ENCODE peak calls at places on chromosome 21, in ten cellular contexts. X, T, A, P, Q, F, R, B, U and C are unnamed samples.

GRCh38 chr21:33069994-33070811 is at the start of gene OLIG1:
- DNase-seq in X (peak), T (peak), A (no peak), P (peak), Q (no peak), F (no peak), R (no peak), B (peak), U (peak), C (no peak)

GRCh38 chr21:33762798-33763572 is 120.7 kb downstream of the ITSN1 start:
- DNase-seq in X (peak), T (peak), A (peak), P (no peak), Q (no peak), F (no peak), R (no peak), B (no peak), U (no peak), C (no peak)

GRCh38 chr21:14308234-14308633 is 74.7 kb downstream of the HSPA13 start:
- DNase-seq in X (no peak), T (no peak), A (no peak), P (no peak), Q (no peak), F (no peak), R (no peak), B (no peak), U (no peak), C (no peak)

GRCh38 chr21:25963186-25963585 is 207.4 kb downstream of the APP start:
- DNase-seq in X (peak), T (peak), A (peak), P (peak), Q (no peak), F (no peak), R (no peak), B (peak), U (peak), C (peak)

GRCh38 chr21:34881894-34882371 is 167.2 kb downstream of the RUNX1 start:
- DNase-seq in X (peak), T (peak), A (no peak), P (no peak), Q (no peak), F (no peak), R (no peak), B (no peak), U (peak), C (no peak)

GRCh38 chr21:46604975-46605758 is at the start of gene S100B:
- DNase-seq in X (no peak), T (peak), A (no peak), P (peak), Q (no peak), F (peak), R (no peak), B (no peak), U (no peak), C (no peak)

GRCh38 chr21:31503939-31504338 is 155.6 kb upstream of the SOD1 start:
- DNase-seq in X (no peak), T (no peak), A (no peak), P (no peak), Q (no peak), F (peak), R (no peak), B (peak), U (no peak), C (no peak)

GRCh38 chr21:40562603-40563002 is 284.4 kb downstream of the DSCAM start:
- DNase-seq in X (no peak), T (no peak), A (no peak), P (no peak), Q (no peak), F (no peak), R (no peak), B (no peak), U (no peak), C (no peak)

GRCh38 chr21:27953328-27954045 is 986.6 kb upstream of the ADAMTS5 start:
- DNase-seq in X (no peak), T (peak), A (no peak), P (no peak), Q (no peak), F (no peak), R (no peak), B (no peak), U (no peak), C (no peak)

GRCh38 chr21:36079671-36080070 is 9.8 kb downstream of the CBR1 start:
- DNase-seq in X (no peak), T (no peak), A (no peak), P (no peak), Q (no peak), F (no peak), R (no peak), B (no peak), U (no peak), C (no peak)

GRCh38 chr21:35850542-35851103 is 209.7 kb downstream of the SETD4 start:
- DNase-seq in X (no peak), T (no peak), A (no peak), P (no peak), Q (no peak), F (no peak), R (no peak), B (no peak), U (no peak), C (no peak)

GRCh38 chr21:17775431-17776126 is 43.6 kb downstream of the C21orf91 start:
- DNase-seq in X (no peak), T (no peak), A (no peak), P (no peak), Q (peak), F (no peak), R (peak), B (no peak), U (no peak), C (no peak)

GRCh38 chr21:27329255-27329851 is 362.5 kb upstream of the ADAMTS5 start:
- DNase-seq in X (peak), T (no peak), A (no peak), P (no peak), Q (no peak), F (no peak), R (no peak), B (no peak), U (no peak), C (peak)

GRCh38 chr21:27079807-27080206 is 112.9 kb upstream of the ADAMTS5 start:
- DNase-seq in X (peak), T (no peak), A (no peak), P (peak), Q (no peak), F (no peak), R (no peak), B (no peak), U (no peak), C (no peak)

GRCh38 chr21:33428669-33429068 is 25.5 kb downstream of the IFNGR2 start:
- DNase-seq in X (no peak), T (no peak), A (peak), P (no peak), Q (no peak), F (peak), R (no peak), B (peak), U (no peak), C (peak)

GRCh38 chr21:46624050-46624449 is 11.4 kb upstream of the PRMT2 start:
- DNase-seq in X (no peak), T (no peak), A (no peak), P (no peak), Q (no peak), F (no peak), R (no peak), B (no peak), U (no peak), C (no peak)

GRCh38 chr21:32682696-32683474 is 44.9 kb downstream of the SYNJ1 start:
- DNase-seq in X (no peak), T (no peak), A (no peak), P (no peak), Q (no peak), F (no peak), R (no peak), B (no peak), U (no peak), C (no peak)

GRCh38 chr21:34537838-34538237 is 25.8 kb upstream of the KCNE1 start:
- DNase-seq in X (peak), T (no peak), A (no peak), P (no peak), Q (no peak), F (no peak), R (no peak), B (no peak), U (no peak), C (no peak)

GRCh38 chr21:14883351-14883750 is 181.4 kb downstream of the NRIP1 start:
- DNase-seq in X (no peak), T (no peak), A (no peak), P (no peak), Q (no peak), F (no peak), R (no peak), B (no peak), U (no peak), C (no peak)

GRCh38 chr21:33897739-33898138 is 17.9 kb downstream of the ATP5PO start:
- DNase-seq in X (peak), T (no peak), A (no peak), P (no peak), Q (no peak), F (no peak), R (no peak), B (no peak), U (no peak), C (no peak)

GRCh38 chr21:18545908-18546307 is 142.3 kb upstream of the TMPRSS15 start:
- DNase-seq in X (no peak), T (peak), A (no peak), P (peak), Q (no peak), F (no peak), R (no peak), B (no peak), U (no peak), C (no peak)

GRCh38 chr21:41188476-41189146 is 20.7 kb downstream of the BACE2 start:
- DNase-seq in X (no peak), T (no peak), A (no peak), P (no peak), Q (no peak), F (no peak), R (no peak), B (no peak), U (no peak), C (no peak)

GRCh38 chr21:35232545-35233176 is 183.6 kb upstream of the RUNX1 start:
- DNase-seq in X (peak), T (peak), A (peak), P (no peak), Q (no peak), F (no peak), R (no peak), B (no peak), U (peak), C (peak)

GRCh38 chr21:34348890-34349519 is 14.8 kb upstream of the KCNE2 start:
- DNase-seq in X (no peak), T (no peak), A (no peak), P (no peak), Q (no peak), F (no peak), R (no peak), B (no peak), U (no peak), C (no peak)

DNA sequence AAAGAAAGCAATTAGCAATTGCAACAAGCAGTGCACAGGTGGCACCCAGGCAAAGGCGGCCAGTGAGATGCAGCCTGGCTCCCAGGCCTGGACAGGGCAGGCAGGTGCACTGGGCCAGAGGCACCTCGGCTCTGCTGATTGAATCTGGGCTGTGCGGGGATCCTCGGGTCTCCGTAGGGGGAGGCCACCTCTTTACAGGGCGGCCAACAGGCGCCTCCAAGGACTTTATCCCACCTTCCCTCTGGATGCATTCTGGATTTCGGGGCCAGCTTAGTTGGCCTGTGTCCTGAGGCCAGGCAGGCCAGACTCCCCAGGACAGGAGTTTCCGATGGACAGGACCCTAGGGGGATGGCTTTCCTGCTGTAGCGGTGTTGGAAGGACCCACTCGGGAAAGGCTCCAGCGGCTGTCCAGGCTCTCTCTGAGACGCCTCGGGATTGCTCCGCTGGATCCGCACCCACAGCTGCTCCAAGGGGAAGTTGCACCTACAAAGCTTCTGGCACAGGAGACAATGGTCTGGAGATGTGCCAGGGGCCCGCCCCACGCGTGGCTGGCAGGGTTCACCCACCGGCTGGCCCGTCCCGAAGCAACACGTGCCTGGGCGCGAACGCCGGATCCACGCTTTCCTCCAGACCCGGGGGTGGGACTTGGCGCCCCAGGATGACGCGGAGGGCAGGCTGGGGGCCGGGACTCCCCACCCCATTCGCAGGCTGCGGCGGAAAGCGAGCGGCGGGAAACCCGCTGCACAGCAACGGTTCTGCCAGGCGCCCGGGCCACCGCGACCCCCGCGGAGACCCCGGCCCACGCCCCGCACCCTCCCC is 810 bp downstream of the SLC19A1 start:
- DNase-seq in X (peak), T (peak), A (peak), P (peak), Q (peak), F (peak), R (peak), B (peak), U (peak), C (peak)
- H3K27ac ChIP-seq in X (no peak), T (no peak), A (no peak), P (peak), Q (peak), F (no peak), R (peak), B (peak), U (peak), C (no peak)

GRCh38 chr21:39349211-39350093 is 564 bp upstream of the HMGN1 start:
- DNase-seq in X (peak), T (peak), A (peak), P (peak), Q (peak), F (peak), R (peak), B (peak), U (peak), C (peak)

GRCh38 chr21:39348040-39348354 is 891 bp downstream of the HMGN1 start:
- DNase-seq in X (no peak), T (no peak), A (no peak), P (no peak), Q (no peak), F (no peak), R (no peak), B (no peak), U (no peak), C (no peak)

GRCh38 chr21:39348355-39349210 is at the start of gene HMGN1:
- DNase-seq in X (peak), T (peak), A (peak), P (peak), Q (peak), F (peak), R (peak), B (peak), U (peak), C (peak)

GRCh38 chr21:39347537-39347936 is 1.4 kb downstream of the HMGN1 start:
- DNase-seq in X (no peak), T (no peak), A (no peak), P (no peak), Q (no peak), F (no peak), R (no peak), B (no peak), U (no peak), C (peak)

GRCh38 chr21:39350094-39351006 is 1.5 kb upstream of the HMGN1 start:
- DNase-seq in X (no peak), T (no peak), A (no peak), P (no peak), Q (no peak), F (no peak), R (no peak), B (no peak), U (no peak), C (no peak)
- H3K27ac ChIP-seq in X (no peak), T (no peak), A (peak), P (peak), Q (peak), F (no peak), R (peak), B (peak), U (peak), C (no peak)

DNA sequence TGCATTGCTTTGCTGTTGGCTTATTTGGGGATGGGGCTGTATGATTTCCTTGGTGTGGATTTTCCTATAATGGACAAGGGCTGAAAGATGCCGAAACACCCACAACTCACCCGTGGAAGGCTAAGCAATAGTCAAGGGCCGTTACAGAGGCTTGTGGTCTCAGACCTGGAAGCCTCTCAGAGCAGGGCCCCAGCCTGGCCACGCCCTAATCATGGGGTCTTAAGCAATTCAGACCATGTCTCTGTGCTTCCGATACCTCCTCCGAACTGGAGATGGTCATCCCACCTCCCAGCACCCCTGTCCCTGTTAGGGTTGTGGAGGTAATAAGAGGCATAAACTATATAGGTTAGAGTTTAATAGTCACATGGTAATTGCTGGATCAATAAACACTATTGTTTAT is 3.4 kb downstream of the ABCG1 start:
- DNase-seq in X (no peak), T (no peak), A (no peak), P (no peak), Q (no peak), F (no peak), R (no peak), B (no peak), U (no peak), C (no peak)
- H3K27ac ChIP-seq in X (peak), T (no peak), A (no peak), P (no peak), Q (no peak), F (no peak), R (no peak), B (no peak), U (no peak), C (peak)

GRCh38 chr21:44938976-44939531 is 775 bp upstream of the SLX9 start:
- DNase-seq in X (no peak), T (no peak), A (no peak), P (peak), Q (no peak), F (no peak), R (no peak), B (peak), U (no peak), C (no peak)
- H3K27ac ChIP-seq in X (no peak), T (peak), A (peak), P (peak), Q (peak), F (no peak), R (peak), B (peak), U (peak), C (peak)

GRCh38 chr21:44870748-44871495 is 2.6 kb downstream of the PTTG1IP start:
- DNase-seq in X (no peak), T (peak), A (peak), P (no peak), Q (peak), F (peak), R (no peak), B (peak), U (no peak), C (no peak)
- H3K27ac ChIP-seq in X (peak), T (peak), A (peak), P (peak), Q (peak), F (peak), R (no peak), B (peak), U (peak), C (peak)

GRCh38 chr21:42300956-42301355 is 14.3 kb downstream of the TFF3 start:
- DNase-seq in X (no peak), T (no peak), A (no peak), P (no peak), Q (no peak), F (no peak), R (no peak), B (no peak), U (no peak), C (no peak)

GRCh38 chr21:42298657-42299056 is 16.6 kb downstream of the TFF3 start:
- DNase-seq in X (no peak), T (no peak), A (no peak), P (no peak), Q (no peak), F (no peak), R (no peak), B (no peak), U (no peak), C (no peak)

GRCh38 chr21:42298237-42298636 is 17.0 kb downstream of the TFF3 start:
- DNase-seq in X (no peak), T (no peak), A (peak), P (no peak), Q (no peak), F (no peak), R (no peak), B (no peak), U (no peak), C (no peak)

GRCh38 chr21:42300045-42300583 is 15.1 kb downstream of the TFF3 start:
- DNase-seq in X (no peak), T (no peak), A (no peak), P (no peak), Q (no peak), F (no peak), R (no peak), B (no peak), U (no peak), C (no peak)

GRCh38 chr21:42299324-42300044 is 15.7 kb downstream of the TFF3 start:
- DNase-seq in X (no peak), T (no peak), A (peak), P (no peak), Q (no peak), F (no peak), R (no peak), B (no peak), U (no peak), C (no peak)
- H3K27ac ChIP-seq in X (no peak), T (no peak), A (no peak), P (no peak), Q (no peak), F (no peak), R (no peak), B (no peak), U (no peak), C (no peak)

GRCh38 chr21:43873673-43874072 is 8.7 kb downstream of the AGPAT3 start:
- DNase-seq in X (no peak), T (no peak), A (no peak), P (no peak), Q (no peak), F (no peak), R (no peak), B (no peak), U (no peak), C (no peak)

GRCh38 chr21:43876605-43877004 is 11.6 kb downstream of the AGPAT3 start:
- DNase-seq in X (no peak), T (no peak), A (no peak), P (no peak), Q (no peak), F (peak), R (no peak), B (no peak), U (no peak), C (no peak)

GRCh38 chr21:43872549-43873198 is 7.7 kb downstream of the AGPAT3 start:
- DNase-seq in X (no peak), T (no peak), A (no peak), P (no peak), Q (no peak), F (peak), R (no peak), B (no peak), U (no peak), C (no peak)

GRCh38 chr21:43871487-43871886 is 6.5 kb downstream of the AGPAT3 start:
- DNase-seq in X (no peak), T (no peak), A (no peak), P (no peak), Q (no peak), F (peak), R (no peak), B (no peak), U (no peak), C (no peak)

DNA sequence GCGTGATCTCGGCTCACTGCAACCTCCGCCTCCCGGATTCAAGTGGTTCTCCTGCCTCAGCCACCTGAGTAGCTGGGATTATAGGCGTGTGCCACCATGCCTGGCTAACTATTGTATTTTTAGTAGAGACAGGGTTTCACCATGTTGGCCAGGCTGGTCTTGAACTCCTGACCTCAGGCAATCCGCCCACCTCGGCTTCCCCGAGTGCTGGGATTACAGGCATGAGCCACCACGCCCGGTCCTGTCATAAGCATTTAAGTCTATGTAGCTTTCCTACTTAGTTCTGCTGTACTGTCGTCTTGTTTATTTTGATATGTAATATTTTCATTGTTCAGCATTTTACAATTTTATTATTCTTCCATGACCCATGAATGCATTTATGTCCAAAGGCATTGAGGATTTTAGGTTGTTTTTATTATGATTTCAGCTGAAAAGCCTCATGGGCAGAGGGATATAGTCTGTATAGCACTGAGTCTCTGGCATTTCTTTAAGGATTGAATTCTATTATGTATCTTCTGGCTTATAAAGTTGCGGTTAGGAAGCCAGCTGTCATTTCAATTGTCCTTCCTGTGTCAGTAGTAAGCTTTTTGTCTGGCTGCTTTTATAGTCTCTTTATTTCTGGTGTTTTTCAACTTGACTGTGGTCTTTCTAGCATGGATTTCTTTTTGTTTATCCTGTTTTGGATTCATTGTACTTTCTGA is 9.2 kb downstream of the AGPAT3 start:
- DNase-seq in X (no peak), T (peak), A (no peak), P (peak), Q (no peak), F (peak), R (no peak), B (no peak), U (no peak), C (peak)
- H3K27ac ChIP-seq in X (no peak), T (no peak), A (no peak), P (peak), Q (no peak), F (no peak), R (no peak), B (no peak), U (no peak), C (peak)

GRCh38 chr21:29155933-29156260 is 25.5 kb downstream of the MAP3K7CL start:
- DNase-seq in X (no peak), T (no peak), A (no peak), P (no peak), Q (no peak), F (no peak), R (no peak), B (no peak), U (no peak), C (no peak)
- H3K27ac ChIP-seq in X (peak), T (peak), A (no peak), P (no peak), Q (no peak), F (no peak), R (no peak), B (no peak), U (no peak), C (no peak)